ENCODE peak calls at places on chromosomes 7 and 10, in six cellular contexts. Z, X, P, Y, U and H are unnamed samples.

GRCh38 chr10:29895436-29895835 is 163.9 kb downstream of the JCAD start:
- DNase-seq in U (no peak), Y (peak; percentile 94), X (peak; percentile 24), Z (peak; percentile 87), P (no peak), H (peak; percentile 60)

GRCh38 chr7:26813426-26813825 is 51.0 kb downstream of the SKAP2 start:
- DNase-seq in U (no peak), X (no peak), P (no peak), Y (peak; percentile 4), Z (peak; percentile 5), H (no peak)

GRCh38 chr7:121620206-121620605 is 224.1 kb upstream of the FAM3C start:
- DNase-seq in P (no peak), X (no peak), Z (no peak), Y (no peak), U (no peak), H (no peak)

GRCh38 chr7:30411173-30411572 is 67.4 kb downstream of the NOD1 start:
- DNase-seq in U (no peak), Y (no peak), P (no peak), X (no peak), Z (no peak), H (no peak)

GRCh38 chr7:91126762-91127161 is 137.5 kb upstream of the FZD1 start:
- DNase-seq in P (no peak), Y (no peak), Z (no peak), X (no peak), U (no peak), H (no peak)

GRCh38 chr7:73452999-73453635 is 19.5 kb downstream of the FZD9 start:
- DNase-seq in P (no peak), Y (no peak), U (no peak), Z (peak; percentile 46), X (no peak), H (no peak)

GRCh38 chr10:34655286-34656170 is 159.6 kb downstream of the PARD3 start:
- DNase-seq in U (peak; percentile 63), P (no peak), X (peak; percentile 85), Z (peak; percentile 78), Y (peak; percentile 82), H (no peak)

GRCh38 chr10:93835770-93836169 is 58.0 kb upstream of the SLC35G1 start:
- DNase-seq in P (no peak), U (no peak), Y (no peak), Z (no peak), X (no peak), H (no peak)

GRCh38 chr7:14507617-14508016 is 394.9 kb downstream of the DGKB start:
- DNase-seq in X (no peak), Z (no peak), U (no peak), P (no peak), Y (peak; percentile 5), H (no peak)

GRCh38 chr7:151189038-151189437 is 2.0 kb upstream of the ASB10 start:
- DNase-seq in P (no peak), Y (no peak), X (no peak), U (no peak), Z (no peak), H (no peak)
- H3K27me3 ChIP-seq in P (no peaks in the 10 kb centered on the region), Y (peaks cover 10% of the 10 kb centered on the region), X (no peaks in the 10 kb centered on the region), U (no peaks in the 10 kb centered on the region), Z (peaks cover 48% of the 10 kb centered on the region), H (no peaks in the 10 kb centered on the region)

DNA sequence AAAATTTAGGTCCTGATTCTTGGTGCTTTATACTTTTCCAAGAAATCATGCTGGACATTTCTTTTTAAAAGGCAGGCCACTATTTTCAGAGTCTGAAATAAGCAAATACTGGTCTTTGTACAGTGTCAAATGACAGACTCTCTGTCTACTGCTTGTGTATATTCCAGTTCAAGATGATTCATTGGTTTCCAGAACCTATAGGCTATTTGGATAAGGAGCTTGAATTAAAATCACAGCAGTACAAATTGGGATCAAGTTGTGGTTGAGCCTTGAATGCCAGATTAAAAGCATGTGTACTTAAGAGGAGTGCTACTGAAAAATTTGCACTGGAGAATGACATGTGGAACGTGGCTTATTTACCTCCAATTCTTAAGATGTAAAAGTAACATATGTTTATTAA is 10.7 kb downstream of the KMT2E start:
- DNase-seq in U (no peak), P (no peak), Z (peak; percentile 79), Y (no peak), X (no peak), H (no peak)
- H3K27ac ChIP-seq in U (no peak overlapping the region), P (no peak overlapping the region), Z (no peak overlapping the region), Y (no peak overlapping the region), X (no peak overlapping the region), H (no peak overlapping the region)

DNA sequence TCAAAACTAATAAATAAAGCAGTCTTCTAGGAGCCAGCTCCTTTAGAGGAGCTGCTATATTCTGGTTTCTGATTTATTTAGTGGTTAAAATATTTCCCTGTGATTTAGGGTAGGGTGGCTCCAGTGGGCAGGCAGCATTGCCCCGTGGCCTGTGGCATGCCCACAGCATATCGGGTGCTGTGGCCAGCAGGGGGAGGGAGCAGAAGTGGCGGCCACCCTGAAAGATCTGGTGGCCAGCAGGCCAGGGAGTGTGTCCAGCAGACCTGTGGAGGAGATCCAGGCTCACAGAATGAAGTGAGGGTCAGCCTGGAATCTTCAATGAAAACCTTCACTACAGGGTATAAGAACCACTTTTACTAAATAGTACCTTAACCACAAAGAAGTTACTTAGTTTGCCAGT is 189.2 kb downstream of the TAX1BP1 start:
- DNase-seq in P (no peak), U (no peak), Y (no peak), Z (no peak), X (no peak), H (no peak)
- H3K27me3 ChIP-seq in P (no peaks in the 10 kb centered on the region), U (no peaks in the 10 kb centered on the region), Y (no peaks in the 10 kb centered on the region), Z (no peaks in the 10 kb centered on the region), X (no peaks in the 10 kb centered on the region), H (no peaks in the 10 kb centered on the region)

GRCh38 chr10:24683554-24683953 is 40.1 kb downstream of the ARHGAP21 start:
- DNase-seq in P (no peak), Y (no peak), U (no peak), X (no peak), Z (no peak), H (no peak)
- H3K27ac ChIP-seq in P (no peak overlapping the region), Y (no peak overlapping the region), U (no peak overlapping the region), X (no peak overlapping the region), Z (no peak overlapping the region), H (no peak overlapping the region)

GRCh38 chr10:131259535-131259934 is 52.0 kb downstream of the TCERG1L start:
- DNase-seq in X (no peak), P (peak; percentile 47), U (no peak), Y (no peak), Z (no peak), H (no peak)
- H3K27me3 ChIP-seq in X (no peaks in the 10 kb centered on the region), P (no peaks in the 10 kb centered on the region), U (no peaks in the 10 kb centered on the region), Y (no peaks in the 10 kb centered on the region), Z (no peaks in the 10 kb centered on the region), H (no peaks in the 10 kb centered on the region)

DNA sequence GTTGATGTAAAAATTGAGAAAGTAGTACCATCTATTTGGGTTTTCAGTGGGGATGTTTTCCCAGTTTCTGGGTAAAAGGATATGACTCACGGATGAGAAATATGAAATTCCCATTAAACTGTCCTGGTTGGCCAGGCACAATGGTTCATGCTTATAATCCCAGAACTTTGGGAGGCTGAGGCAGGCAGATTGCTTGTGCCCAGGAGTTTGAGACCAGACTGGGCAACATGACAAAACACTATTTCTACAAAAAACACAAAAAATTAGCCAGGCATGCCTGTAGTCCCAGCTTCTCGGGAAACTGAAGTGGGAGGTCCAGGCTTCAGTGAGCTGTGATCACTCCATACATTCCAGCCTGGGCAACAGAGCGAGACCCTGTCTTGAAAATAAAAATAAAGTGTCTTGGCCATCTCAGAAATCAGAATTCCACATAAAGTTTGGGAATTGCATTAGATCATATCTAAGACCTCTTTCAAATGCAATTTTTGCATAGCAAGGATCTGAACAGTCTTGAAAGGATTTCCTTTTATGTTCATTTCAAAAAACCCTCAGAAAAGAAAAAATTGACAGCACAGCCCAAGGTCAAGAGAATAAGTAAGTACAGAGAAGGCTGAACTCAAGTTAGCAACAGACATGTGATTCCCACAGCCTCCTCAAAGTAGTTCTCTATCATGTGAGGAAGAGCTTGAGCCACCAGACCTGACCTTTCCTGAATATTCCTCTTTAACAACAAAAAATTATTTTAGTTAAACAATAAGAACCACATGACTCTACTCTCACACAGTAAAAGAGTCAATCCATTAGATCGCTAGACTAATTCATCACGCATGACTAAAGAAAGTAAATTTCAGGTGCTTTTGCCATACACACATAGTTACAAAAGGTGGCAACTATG is 141.5 kb upstream of the CAV2 start:
- DNase-seq in U (no peak), Y (no peak), Z (peak; percentile 44), P (no peak), X (no peak), H (no peak)
- H3K27ac ChIP-seq in U (peak overlapping the region; percentile 89), Y (peak overlapping the region; percentile 56), Z (peak overlapping the region; percentile 76), P (peak overlapping the region; percentile 32), X (no peak overlapping the region), H (peak overlapping the region; percentile 49)

GRCh38 chr7:100773491-100773890 is 40.1 kb downstream of the ZAN start:
- DNase-seq in U (no peak), Z (no peak), Y (no peak), X (no peak), P (no peak), H (no peak)

GRCh38 chr7:100764841-100765240 is 31.4 kb downstream of the ZAN start:
- DNase-seq in U (no peak), X (no peak), P (no peak), Z (no peak), Y (no peak), H (no peak)

GRCh38 chr7:100763556-100764140 is 30.3 kb downstream of the ZAN start:
- DNase-seq in U (no peak), Z (no peak), Y (no peak), P (no peak), X (no peak), H (no peak)

GRCh38 chr7:100765250-100765649 is 31.9 kb downstream of the ZAN start:
- DNase-seq in X (no peak), Y (no peak), Z (no peak), P (no peak), U (no peak), H (no peak)

GRCh38 chr7:100768784-100769183 is 35.4 kb downstream of the ZAN start:
- DNase-seq in Z (no peak), P (no peak), Y (no peak), X (no peak), U (no peak), H (no peak)
- H3K27me3 ChIP-seq in Z (peaks cover 12% of the 10 kb centered on the region), P (no peaks in the 10 kb centered on the region), Y (peaks cover 3% of the 10 kb centered on the region), X (no peaks in the 10 kb centered on the region), U (no peaks in the 10 kb centered on the region), H (no peaks in the 10 kb centered on the region)

GRCh38 chr10:87817291-87817872 is 644 bp downstream of the ATAD1 start:
- DNase-seq in P (no peak), X (no peak), U (no peak), Y (peak; percentile 0), Z (peak; percentile 34), H (no peak)

GRCh38 chr10:87816163-87816841 is 1.7 kb downstream of the ATAD1 start:
- DNase-seq in P (no peak), X (no peak), U (no peak), Z (no peak), Y (no peak), H (no peak)

GRCh38 chr10:87818505-87819273 is 663 bp upstream of the ATAD1 start:
- DNase-seq in Z (peak; percentile 59), U (no peak), Y (peak; percentile 19), P (peak; percentile 67), X (peak; percentile 60), H (no peak)

GRCh38 chr10:87817873-87818504 is at the start of gene ATAD1:
- DNase-seq in Z (peak; percentile 88), U (peak; percentile 77), Y (peak; percentile 63), P (peak; percentile 93), X (peak; percentile 90), H (peak; percentile 87)

GRCh38 chr10:87816842-87817178 is 1.2 kb downstream of the ATAD1 start:
- DNase-seq in X (no peak), Z (peak; percentile 26), U (no peak), Y (no peak), P (no peak), H (no peak)
- H3K27ac ChIP-seq in X (no peak overlapping the region), Z (no peak overlapping the region), U (no peak overlapping the region), Y (no peak overlapping the region), P (no peak overlapping the region), H (no peak overlapping the region)